ENCODE peak calls at places on chromosomes 6 and 20, in seven cellular contexts. P, L, O, I, V, F and Y are unnamed samples.

GRCh38 chr20:57996465-57996864 is 232.0 kb downstream of the ANKRD60 start:
- DNase-seq in P (no peak), L (no peak), O (no peak), I (no peak), V (no peak), F (no peak), Y (no peak)

GRCh38 chr20:11902264-11902663 is 15.4 kb upstream of the BTBD3 start:
- DNase-seq in P (no peak), L (no peak), O (no peak), I (no peak), V (no peak), F (no peak), Y (no peak)

GRCh38 chr20:14861028-14861699 is 523.8 kb upstream of the FLRT3 start:
- DNase-seq in P (no peak), L (no peak), O (no peak), I (no peak), V (no peak), F (no peak), Y (no peak)

GRCh38 chr20:36887779-36888133 is 11.8 kb downstream of the TLDC2 start:
- DNase-seq in P (no peak), L (no peak), O (no peak), I (no peak), V (no peak), F (no peak), Y (no peak)

GRCh38 chr6:33809619-33810018 is 5.8 kb upstream of the MLN start:
- DNase-seq in P (no peak), L (no peak), O (no peak), I (no peak), V (no peak), F (no peak), Y (no peak)

GRCh38 chr6:28803337-28803709 is 120.5 kb downstream of the TRIM27 start:
- DNase-seq in P (no peak), L (no peak), O (no peak), I (no peak), V (no peak), F (no peak), Y (no peak)

GRCh38 chr20:64256282-64256947 is 867 bp downstream of the PCMTD2 start:
- DNase-seq in P (peak; percentile 31), L (no peak), O (no peak), I (no peak), V (no peak), F (no peak), Y (no peak)

GRCh38 chr6:34447915-34448314 is 18.0 kb upstream of the PACSIN1 start:
- DNase-seq in P (no peak), L (no peak), O (no peak), I (no peak), V (no peak), F (no peak), Y (no peak)

GRCh38 chr6:18307006-18307405 is 42.7 kb upstream of the DEK start:
- DNase-seq in P (no peak), L (no peak), O (no peak), I (no peak), V (no peak), F (no peak), Y (no peak)

GRCh38 chr20:31430568-31431095 is 9.8 kb upstream of the DEFB123 start:
- DNase-seq in P (no peak), L (no peak), O (no peak), I (no peak), V (no peak), F (no peak), Y (no peak)

GRCh38 chr20:56781108-56781739 is 152.1 kb downstream of the TFAP2C start:
- DNase-seq in P (no peak), L (no peak), O (no peak), I (no peak), V (no peak), F (no peak), Y (no peak)

GRCh38 chr20:16393297-16393696 is 180.0 kb downstream of the KIF16B start:
- DNase-seq in P (no peak), L (no peak), O (no peak), I (no peak), V (no peak), F (no peak), Y (no peak)

GRCh38 chr20:54642733-54643667 is 167.6 kb downstream of the DOK5 start:
- DNase-seq in P (no peak), L (no peak), O (no peak), I (no peak), V (no peak), F (no peak), Y (no peak)

GRCh38 chr20:21808863-21809664 is 103.6 kb downstream of the PAX1 start:
- DNase-seq in P (peak; percentile 4), L (peak; percentile 73), O (no peak), I (no peak), V (no peak), F (no peak), Y (no peak)

GRCh38 chr6:13428528-13429405 is 58.6 kb downstream of the GFOD1 start:
- DNase-seq in P (no peak), L (no peak), O (no peak), I (no peak), V (no peak), F (no peak), Y (no peak)

GRCh38 chr20:36506253-36506652 is 35.1 kb upstream of the MYL9 start:
- DNase-seq in P (peak; percentile 44), L (no peak), O (no peak), I (no peak), V (no peak), F (no peak), Y (no peak)

GRCh38 chr6:28545955-28546354 is 20.3 kb downstream of the GPX5 start:
- DNase-seq in P (no peak), L (no peak), O (no peak), I (no peak), V (no peak), F (no peak), Y (no peak)

GRCh38 chr6:170043150-170043819 is 247.6 kb downstream of the DLL1 start:
- DNase-seq in P (no peak), L (no peak), O (no peak), I (peak; percentile 22), V (no peak), F (no peak), Y (no peak)

GRCh38 chr6:170042086-170042485 is 248.8 kb downstream of the DLL1 start:
- DNase-seq in P (no peak), L (no peak), O (no peak), I (peak; percentile 1), V (no peak), F (no peak), Y (no peak)

GRCh38 chr6:170041526-170041925 is 249.4 kb downstream of the DLL1 start:
- DNase-seq in P (no peak), L (no peak), O (no peak), I (peak; percentile 4), V (no peak), F (no peak), Y (no peak)

GRCh38 chr6:170043881-170044790 is 246.7 kb downstream of the DLL1 start:
- DNase-seq in P (no peak), L (no peak), O (peak; percentile 38), I (peak; percentile 6), V (no peak), F (no peak), Y (no peak)

GRCh38 chr6:170042596-170043118 is 248.2 kb downstream of the DLL1 start:
- DNase-seq in P (no peak), L (no peak), O (no peak), I (peak; percentile 11), V (no peak), F (no peak), Y (no peak)
- H3K27ac ChIP-seq in P (no peak overlapping the region), L (no peak overlapping the region), O (no peak overlapping the region), I (no peak overlapping the region), V (no peak overlapping the region), F (no peak overlapping the region), Y (no peak overlapping the region)

GRCh38 chr6:24183584-24183983 is 57.6 kb downstream of the NRSN1 start:
- DNase-seq in P (no peak), L (no peak), O (no peak), I (no peak), V (no peak), F (no peak), Y (no peak)

GRCh38 chr6:24191346-24191745 is 65.3 kb downstream of the NRSN1 start:
- DNase-seq in P (no peak), L (no peak), O (no peak), I (no peak), V (no peak), F (no peak), Y (no peak)

GRCh38 chr6:24193364-24193763 is 67.3 kb downstream of the NRSN1 start:
- DNase-seq in P (no peak), L (no peak), O (no peak), I (no peak), V (no peak), F (no peak), Y (no peak)

DNA sequence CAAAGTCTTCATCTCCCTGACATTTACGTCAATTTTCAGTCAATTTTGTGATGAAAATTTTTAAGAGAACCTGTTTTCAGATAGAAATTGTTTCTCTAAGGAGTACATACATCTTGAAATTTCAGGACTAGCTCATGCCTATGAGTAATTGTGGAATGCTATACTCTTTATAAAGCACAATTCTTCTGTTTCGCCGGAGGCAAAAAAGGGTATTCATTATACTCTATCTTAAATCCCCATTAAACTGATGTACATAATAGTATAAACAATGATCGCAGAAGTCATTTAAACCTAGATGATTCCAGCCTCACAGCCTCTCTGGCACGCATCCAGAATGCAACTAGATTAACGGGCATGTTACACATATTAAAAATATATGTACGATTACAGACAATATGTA is 62.6 kb downstream of the NRSN1 start:
- DNase-seq in P (no peak), L (no peak), O (no peak), I (no peak), V (no peak), F (no peak), Y (no peak)
- H3K27ac ChIP-seq in P (no peak overlapping the region), L (no peak overlapping the region), O (no peak overlapping the region), I (no peak overlapping the region), V (no peak overlapping the region), F (no peak overlapping the region), Y (no peak overlapping the region)

GRCh38 chr6:148464319-148465010 is 121.8 kb downstream of the SASH1 start:
- DNase-seq in P (peak; percentile 55), L (peak; percentile 76), O (peak; percentile 81), I (peak; percentile 62), V (no peak), F (no peak), Y (peak; percentile 76)
- H3K27ac ChIP-seq in P (no peak overlapping the region), L (no peak overlapping the region), O (peak overlapping the region; percentile 61), I (peak overlapping the region; percentile 31), V (no peak overlapping the region), F (no peak overlapping the region), Y (peak overlapping the region; percentile 83)

DNA sequence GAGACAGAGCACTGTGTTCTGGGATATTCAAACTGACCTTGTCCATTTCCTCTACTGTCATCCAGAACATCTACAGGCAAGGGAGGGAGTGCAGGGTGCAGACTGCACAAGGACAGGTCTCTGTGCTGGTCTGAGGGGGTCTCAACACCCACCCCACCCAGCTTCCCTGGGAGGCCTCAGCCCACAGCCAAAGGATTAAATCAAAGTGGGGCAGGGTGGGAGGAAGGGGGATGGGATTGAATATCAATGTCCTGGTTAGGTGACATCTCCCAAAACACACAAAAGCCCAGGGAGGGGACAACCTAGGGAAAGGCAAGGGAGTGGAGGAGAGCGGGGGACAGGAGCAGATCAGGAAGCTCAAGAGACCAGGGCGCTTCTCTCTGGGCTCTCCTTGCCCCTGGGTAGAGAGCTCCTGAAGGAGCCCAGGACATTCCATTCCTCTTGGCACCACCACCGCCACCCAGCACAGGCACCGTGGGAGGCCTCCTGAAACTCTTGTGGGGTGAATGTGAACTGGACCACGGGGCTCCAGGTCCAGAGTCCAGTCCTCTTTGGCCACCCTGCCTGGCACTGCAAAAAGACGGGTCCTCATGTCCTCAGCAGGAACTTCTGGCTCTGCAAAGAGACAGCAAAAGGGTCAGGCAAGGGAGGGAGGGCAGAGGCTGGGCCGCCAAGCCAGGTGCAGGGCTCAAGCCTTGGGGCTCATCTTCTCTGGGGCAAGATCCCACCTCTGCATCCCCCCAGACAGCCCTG is 73.9 kb downstream of the JPH2 start:
- DNase-seq in P (no peak), L (no peak), O (no peak), I (no peak), V (no peak), F (no peak), Y (no peak)
- H3K27ac ChIP-seq in P (no peak overlapping the region), L (no peak overlapping the region), O (peak overlapping the region; percentile 59), I (no peak overlapping the region), V (peak overlapping the region; percentile 46), F (no peak overlapping the region), Y (no peak overlapping the region)